ENCODE peak calls at places on chromosomes 11 and 22, in six cellular contexts. F is spleen, Q is HepG2, G is sigmoid colon, J is stomach, I is upper lobe of left lung. R is an unnamed sample. For H3K4me1, the result is how much of the 10 kb centered on the place peaks cover.

GRCh38 chr11:131934006-131934405 is 563.6 kb downstream of the NTM start:
- DNase-seq in Q (no peak), I (no peak), G (no peak), J (no peak), F (no peak), R (no peak)

GRCh38 chr22:41092847-41093371 is 517 bp downstream of the EP300 start:
- DNase-seq in F (peak), Q (peak), I (no peak), G (no peak), J (peak), R (peak)

GRCh38 chr11:100632970-100633452 is 54.1 kb upstream of the ARHGAP42 start:
- DNase-seq in Q (peak), G (peak), F (no peak), J (peak), I (no peak), R (peak)

GRCh38 chr22:36201630-36202312 is at the start of gene APOL4:
- DNase-seq in Q (no peak), J (peak), F (no peak), G (peak), I (peak), R (peak)

GRCh38 chr11:119728226-119728626 is 774 bp downstream of the NECTIN1 start:
- DNase-seq in J (no peak), G (no peak), Q (no peak), F (peak), I (no peak), R (peak)

GRCh38 chr11:46492540-46492939 is 101.0 kb upstream of the CHRM4 start:
- DNase-seq in I (no peak), J (no peak), Q (no peak), G (peak), F (no peak), R (peak)

GRCh38 chr11:13384837-13385417 is 78.1 kb downstream of the BTBD10 start:
- DNase-seq in G (no peak), J (no peak), I (no peak), F (no peak), Q (peak), R (peak)

GRCh38 chr11:27468209-27468608 is 4.4 kb downstream of the LGR4 start:
- DNase-seq in I (no peak), J (no peak), Q (no peak), G (no peak), F (no peak), R (no peak)

GRCh38 chr11:8332196-8332595 is 68.5 kb upstream of the LMO1 start:
- DNase-seq in Q (no peak), J (no peak), I (no peak), F (no peak), G (no peak), R (no peak)

GRCh38 chr11:43580735-43581369 is 99.7 kb upstream of the HSD17B12 start:
- DNase-seq in F (no peak), J (no peak), I (peak), Q (no peak), G (no peak), R (no peak)

GRCh38 chr11:122319842-122320555 is 204.0 kb upstream of the BLID start:
- DNase-seq in Q (no peak), J (no peak), I (no peak), G (no peak), F (no peak), R (no peak)

GRCh38 chr11:72701466-72701865 is 27.2 kb upstream of the PDE2A start:
- DNase-seq in G (no peak), J (no peak), F (no peak), Q (no peak), I (peak), R (no peak)

GRCh38 chr11:2459016-2459725 is 14.4 kb downstream of the KCNQ1 start:
- DNase-seq in I (no peak), J (no peak), F (peak), Q (no peak), G (no peak), R (no peak)

GRCh38 chr22:20281891-20282290 is 13.8 kb upstream of the RTN4R start:
- DNase-seq in I (peak), G (no peak), Q (no peak), J (no peak), F (no peak), R (no peak)

GRCh38 chr11:31915867-31916266 is 104.7 kb upstream of the PAX6 start:
- DNase-seq in G (no peak), I (no peak), F (no peak), J (no peak), Q (no peak), R (no peak)

GRCh38 chr11:76243157-76243556 is 36.9 kb upstream of the WNT11 start:
- DNase-seq in F (peak), I (no peak), G (no peak), J (no peak), Q (no peak), R (no peak)

GRCh38 chr11:116336540-116336939 is 436.2 kb downstream of the BUD13 start:
- DNase-seq in I (no peak), J (no peak), Q (no peak), G (no peak), F (no peak), R (no peak)

GRCh38 chr11:120578591-120579154 is 67.1 kb downstream of the GRIK4 start:
- DNase-seq in G (no peak), J (no peak), Q (no peak), I (peak), F (no peak), R (no peak)

GRCh38 chr11:120563698-120564572 is 52.4 kb downstream of the GRIK4 start:
- DNase-seq in F (peak), J (no peak), I (no peak), G (no peak), Q (no peak), R (no peak)

GRCh38 chr11:77580712-77581337 is 8.9 kb upstream of the AQP11 start:
- DNase-seq in Q (no peak), G (no peak), J (no peak), I (no peak), F (no peak), R (no peak)

GRCh38 chr11:22225190-22225589 is 32.3 kb downstream of the ANO5 start:
- DNase-seq in F (no peak), Q (no peak), G (no peak), I (no peak), J (no peak), R (no peak)

GRCh38 chr11:35047179-35047578 is 91.8 kb upstream of the CD44 start:
- DNase-seq in Q (no peak), G (no peak), F (no peak), J (no peak), I (no peak), R (no peak)

GRCh38 chr11:104573431-104573830 is 324.8 kb downstream of the CASP12 start:
- DNase-seq in I (no peak), F (no peak), J (no peak), G (no peak), Q (no peak), R (no peak)

GRCh38 chr22:19360862-19361261 is 69.3 kb upstream of the CLTCL1 start:
- DNase-seq in G (no peak), I (no peak), Q (no peak), J (no peak), F (no peak), R (no peak)

GRCh38 chr11:120710354-120711187 is 199.0 kb downstream of the GRIK4 start:
- DNase-seq in F (peak), I (peak), Q (peak), J (no peak), G (peak), R (peak)

GRCh38 chr11:120034881-120035620 is 102.9 kb downstream of the TRIM29 start:
- DNase-seq in G (no peak), Q (no peak), J (no peak), I (no peak), F (no peak), R (no peak)

GRCh38 chr11:75308116-75308515 is 43.3 kb downstream of the ARRB1 start:
- DNase-seq in G (no peak), Q (no peak), J (peak), F (no peak), I (no peak), R (no peak)

GRCh38 chr22:31920306-31920705 is 24.0 kb upstream of the YWHAH start:
- DNase-seq in G (no peak), J (no peak), I (no peak), F (no peak), Q (no peak), R (no peak)

GRCh38 chr11:44954051-44954906 is 3.6 kb upstream of the TP53I11 start:
- DNase-seq in I (peak), F (no peak), G (no peak), J (no peak), Q (no peak), R (no peak)

GRCh38 chr22:19423906-19424500 is 7.5 kb downstream of the HIRA start:
- DNase-seq in I (no peak), F (no peak), J (no peak), Q (peak), G (no peak), R (no peak)

GRCh38 chr11:60455531-60456042 is at the start of gene MS4A1:
- DNase-seq in F (no peak), G (no peak), Q (no peak), J (no peak), I (no peak), R (peak)

GRCh38 chr11:79708319-79708928 is 267.6 kb upstream of the TENM4 start:
- DNase-seq in I (no peak), G (no peak), J (no peak), F (no peak), Q (peak), R (peak)

GRCh38 chr11:17760102-17761029 is 25.8 kb downstream of the KCNC1 start:
- DNase-seq in Q (peak), F (no peak), I (no peak), J (peak), G (no peak), R (peak)

GRCh38 chr11:65663634-65664200 is 1.0 kb upstream of the RELA start:
- DNase-seq in I (peak), G (peak), Q (no peak), F (peak), J (peak), R (peak)

GRCh38 chr11:67033661-67034166 is 10.8 kb downstream of the SYT12 start:
- DNase-seq in F (no peak), G (no peak), J (no peak), Q (no peak), I (no peak), R (no peak)

GRCh38 chr11:13334068-13334785 is 56.6 kb downstream of the BMAL1 start:
- DNase-seq in F (no peak), G (no peak), I (no peak), J (no peak), Q (no peak), R (no peak)

GRCh38 chr22:32684148-32684821 is 117.2 kb upstream of the TIMP3 start:
- DNase-seq in F (no peak), I (no peak), G (no peak), J (no peak), Q (no peak), R (no peak)

GRCh38 chr11:82229346-82229745 is 504.3 kb downstream of the FAM181B start:
- DNase-seq in J (no peak), G (no peak), F (no peak), I (no peak), Q (peak), R (no peak)

DNA sequence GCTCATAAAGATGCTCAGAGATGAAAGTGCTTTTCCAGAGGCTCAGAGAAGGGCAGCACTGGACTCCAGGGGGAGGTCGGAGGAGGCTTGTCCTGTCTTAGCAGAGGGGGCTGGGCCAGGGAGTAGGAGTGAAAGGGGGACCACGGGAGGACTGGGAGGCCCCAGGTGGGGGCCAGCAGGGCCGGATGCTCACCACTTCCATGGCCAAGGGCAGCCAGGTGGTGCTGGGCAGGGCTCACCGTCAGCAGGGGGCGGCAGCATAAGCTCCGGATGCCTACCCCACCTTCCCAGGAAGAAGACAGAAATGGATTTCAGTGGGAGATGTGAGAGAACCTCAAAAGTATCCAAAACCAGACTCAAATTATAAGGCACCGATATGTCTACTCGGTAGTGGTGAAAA is 11.0 kb downstream of the RAB36 start:
- DNase-seq in Q (no peak), J (no peak), G (no peak), F (peak), I (peak), R (no peak)
- TF ChIP-seq CTCF in Q (peak), J (no peak), G (no peak), F (no peak), I (no peak), R (no peak)

DNA sequence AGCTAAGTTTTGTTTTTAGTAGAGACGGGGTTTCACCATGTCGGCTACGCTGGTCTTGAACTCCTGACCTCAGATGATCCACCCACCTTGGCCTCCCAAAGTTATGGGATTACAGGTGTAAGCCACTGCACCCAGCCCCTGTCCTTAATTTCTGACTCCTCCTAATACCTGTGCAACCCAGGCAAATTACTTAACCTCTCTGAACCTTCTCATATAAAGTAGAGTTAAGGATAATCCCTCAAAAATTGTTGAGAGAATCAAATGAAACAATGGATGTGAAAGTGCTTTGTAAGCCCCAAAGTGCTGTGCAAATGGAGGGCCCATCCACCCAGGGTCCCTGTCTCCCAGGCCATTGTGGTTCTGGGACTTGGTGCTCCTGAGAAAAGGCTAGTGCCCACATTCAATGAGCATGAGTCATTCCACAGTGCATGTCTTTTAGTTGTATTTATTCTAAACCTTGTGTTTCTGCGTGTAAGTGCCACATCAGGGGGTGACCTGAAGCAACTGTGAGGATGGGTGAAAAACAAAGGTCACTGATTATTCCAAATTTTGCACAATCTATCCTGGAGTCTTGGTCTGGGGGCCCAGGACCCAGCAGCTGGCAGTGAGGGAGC is 61.4 kb upstream of the PTPRJ start:
- DNase-seq in J (no peak), G (no peak), Q (no peak), F (peak), I (no peak), R (no peak)
- H3K4me1 ChIP-seq in J (under half), G (under half), Q (half or more), F (half or more), I (half or more), R (under half)

GRCh38 chr22:37807410-37808293 is at the start of gene GCAT:
- DNase-seq in J (peak), F (peak), G (peak), I (peak), Q (peak), R (peak)
- TF ChIP-seq POLR2AphosphoS5 in J (peak), F (peak), G (peak), I (peak), Q (peak), R (peak)

GRCh38 chr11:59201376-59201775 is 11.4 kb downstream of the MPEG1 start:
- DNase-seq in G (no peak), J (no peak), Q (peak), F (no peak), I (no peak), R (no peak)
- TF ChIP-seq CTCF in G (no peak), J (no peak), Q (peak), F (peak), I (no peak), R (peak)